ENCODE peak calls at places on chromosome 19, in six cellular contexts. L is NCI-H1930, E is NCI-H524 treated with DMSO at 0.1 percent for 48 hours, B is substantia nigra, W is erythroblast, G is T-helper 1 cell. T is an unnamed sample.

GRCh38 chr19:14886032-14886431 is at the start of gene OR7A17:
- DNase-seq in L (no peak), E (no peak), B (no peak), W (no peak), G (no peak), T (no peak)

GRCh38 chr19:10977773-10978155 is 16.9 kb downstream of the SMARCA4 start:
- DNase-seq in L (no peak), E (no peak), B (no peak), W (no peak), G (no peak), T (no peak)

GRCh38 chr19:12785431-12786011 is 5.8 kb upstream of the JUNB start:
- DNase-seq in L (no peak), E (no peak), B (no peak), W (peak), G (no peak), T (peak)

GRCh38 chr19:14530005-14530348 is 583 bp downstream of the TECR start:
- DNase-seq in L (no peak), E (no peak), B (no peak), W (peak), G (no peak), T (no peak)

GRCh38 chr19:33436360-33437345 is 63.1 kb downstream of the CEBPG start:
- DNase-seq in L (no peak), E (no peak), B (no peak), W (no peak), G (no peak), T (no peak)

GRCh38 chr19:16527971-16528521 is 14.2 kb downstream of the CHERP start:
- DNase-seq in L (no peak), E (no peak), B (no peak), W (peak), G (no peak), T (peak)

GRCh38 chr19:11964496-11964857 is 363 bp upstream of the ZNF763 start:
- DNase-seq in L (peak), E (no peak), B (peak), W (no peak), G (no peak), T (no peak)

GRCh38 chr19:37905936-37906867 is at the start of gene WDR87:
- DNase-seq in L (peak), E (peak), B (no peak), W (no peak), G (peak), T (peak)

GRCh38 chr19:40592170-40592569 is 9.0 kb upstream of the LTBP4 start:
- DNase-seq in L (no peak), E (peak), B (no peak), W (peak), G (no peak), T (no peak)

GRCh38 chr19:1841209-1841924 is 6.9 kb downstream of the REXO1 start:
- DNase-seq in L (no peak), E (no peak), B (no peak), W (no peak), G (no peak), T (no peak)

GRCh38 chr19:12055784-12056183 is 3.0 kb upstream of the ZNF878 start:
- DNase-seq in L (no peak), E (no peak), B (no peak), W (no peak), G (no peak), T (no peak)

GRCh38 chr19:19388568-19389555 is 16.6 kb upstream of the GATAD2A start:
- DNase-seq in L (no peak), E (no peak), B (no peak), W (no peak), G (no peak), T (no peak)

GRCh38 chr19:22945560-22945959 is 57.4 kb downstream of the ZNF728 start:
- DNase-seq in L (peak), E (no peak), B (no peak), W (peak), G (no peak), T (no peak)

GRCh38 chr19:18611327-18612050 is 1.2 kb upstream of the TMEM59L start:
- DNase-seq in L (no peak), E (no peak), B (no peak), W (no peak), G (no peak), T (no peak)

GRCh38 chr19:38173324-38174041 is 50.5 kb downstream of the DPF1 start:
- DNase-seq in L (no peak), E (no peak), B (peak), W (no peak), G (no peak), T (no peak)

GRCh38 chr19:42199440-42200115 is 17.9 kb downstream of the DEDD2 start:
- DNase-seq in L (no peak), E (no peak), B (no peak), W (peak), G (no peak), T (peak)

GRCh38 chr19:2148482-2149135 is 2.8 kb downstream of the AP3D1 start:
- DNase-seq in L (no peak), E (no peak), B (no peak), W (no peak), G (no peak), T (no peak)

GRCh38 chr19:19300613-19301012 is 19.7 kb downstream of the SUGP1 start:
- DNase-seq in L (no peak), E (no peak), B (no peak), W (no peak), G (no peak), T (no peak)

GRCh38 chr19:18764591-18765051 is 26.5 kb downstream of the COMP start:
- DNase-seq in L (no peak), E (no peak), B (no peak), W (no peak), G (no peak), T (no peak)

GRCh38 chr19:412356-413355 is 3.7 kb upstream of the C2CD4C start:
- DNase-seq in L (peak), E (no peak), B (no peak), W (no peak), G (no peak), T (no peak)

GRCh38 chr19:30444253-30444671 is 72.1 kb downstream of the ZNF536 start:
- DNase-seq in L (no peak), E (no peak), B (no peak), W (no peak), G (no peak), T (no peak)

GRCh38 chr19:15318241-15318691 is 14.1 kb downstream of the BRD4 start:
- DNase-seq in L (no peak), E (no peak), B (no peak), W (no peak), G (no peak), T (no peak)

GRCh38 chr19:27746691-27747380 is 1466.1 kb downstream of the UQCRFS1 start:
- DNase-seq in L (no peak), E (no peak), B (no peak), W (no peak), G (no peak), T (no peak)

GRCh38 chr19:7497292-7497691 is 8.5 kb upstream of the PEX11G start:
- DNase-seq in L (no peak), E (no peak), B (no peak), W (no peak), G (no peak), T (no peak)

T was measured in GDM1.